ENCODE peak calls at places on chromosomes 16 and 17, in four cellular contexts. I is activated CD4-positive, CD25-positive, alpha-beta regulatory T cell treated with anti-CD3 and anti-CD28 coated beads, Interleukin-2, amount 50 U/mL, for 16 hours; X is Panc1; O is activated CD4-positive, alpha-beta T cell treated with anti-CD3 and anti-CD28 coated beads, Interleukin-2, amount 10 ng/mL, durations not matched to agents 7 days and 5 days. F is an unnamed sample.

GRCh38 chr16:53745126-53745525 is 41.2 kb downstream of the FTO start:
- DNase-seq in I (no peak), X (no peak), O (no peak), F (no peak)

GRCh38 chr17:70270554-70270953 is 101.2 kb downstream of the KCNJ2 start:
- DNase-seq in X (no peak), I (no peak), O (no peak), F (no peak)

GRCh38 chr16:60127196-60127595 is 1393.1 kb upstream of the GOT2 start:
- DNase-seq in O (no peak), X (no peak), I (no peak), F (no peak)

GRCh38 chr16:75648265-75649076 is 898 bp downstream of the TERF2IP start:
- DNase-seq in I (peak), O (peak), X (no peak), F (peak)

GRCh38 chr17:73455050-73455687 is 143.4 kb upstream of the CDC42EP4 start:
- DNase-seq in O (no peak), X (no peak), I (no peak), F (no peak)

GRCh38 chr16:23563186-23563585 is 5.7 kb downstream of the UBFD1 start:
- DNase-seq in O (no peak), X (no peak), I (no peak), F (no peak)

GRCh38 chr17:13827118-13827517 is 225.4 kb upstream of the HS3ST3A1 start:
- DNase-seq in I (no peak), O (no peak), X (no peak), F (no peak)

GRCh38 chr16:70695351-70696070 is 9.7 kb upstream of the MTSS2 start:
- DNase-seq in I (no peak), O (peak), X (no peak), F (no peak)

GRCh38 chr17:7576432-7576937 is 3.0 kb upstream of the CD68 start:
- DNase-seq in X (no peak), I (no peak), O (no peak), F (no peak)

GRCh38 chr16:73304008-73304814 is 256.3 kb upstream of the ZFHX3 start:
- DNase-seq in O (no peak), I (no peak), X (no peak), F (no peak)

GRCh38 chr17:1109606-1110523 is 69.9 kb downstream of the ABR start:
- DNase-seq in I (peak), X (no peak), O (no peak), F (no peak)

GRCh38 chr16:30649725-30650368 is 913 bp upstream of the PRR14 start:
- DNase-seq in O (peak), X (no peak), I (no peak), F (no peak)

GRCh38 chr17:82127704-82128103 is 29.7 kb upstream of the FASN start:
- DNase-seq in O (peak), X (no peak), I (no peak), F (no peak)

GRCh38 chr16:21326459-21326858 is 48.4 kb upstream of the CRYM start:
- DNase-seq in O (no peak), I (no peak), X (no peak), F (no peak)

GRCh38 chr16:53741546-53741945 is 37.6 kb downstream of the FTO start:
- DNase-seq in X (no peak), I (no peak), O (no peak), F (no peak)

GRCh38 chr16:1167276-1168107 is 14.6 kb downstream of the CACNA1H start:
- DNase-seq in I (no peak), X (no peak), O (no peak), F (no peak)

GRCh38 chr17:75910699-75911098 is 6.0 kb upstream of the MRPL38 start:
- DNase-seq in X (no peak), O (no peak), I (no peak), F (no peak)

GRCh38 chr17:81002409-81003361 is 11.0 kb downstream of the CHMP6 start:
- DNase-seq in X (no peak), O (no peak), I (no peak), F (no peak)

GRCh38 chr17:72988451-72988850 is 104.0 kb downstream of the SLC39A11 start:
- DNase-seq in I (no peak), X (no peak), O (no peak), F (no peak)

GRCh38 chr17:66423436-66423922 is 121.1 kb downstream of the PRKCA start:
- DNase-seq in I (no peak), O (no peak), X (no peak), F (no peak)

GRCh38 chr16:22663389-22664064 is 150.4 kb upstream of the HS3ST2 start:
- DNase-seq in X (no peak), O (no peak), I (no peak), F (no peak)

GRCh38 chr16:74480150-74481029 is 59.1 kb upstream of the CLEC18B start:
- DNase-seq in O (no peak), I (no peak), X (no peak), F (no peak)

F was measured in GOT3.